ENCODE peak calls at places on chromosome 12, in four cellular contexts. H is nephron progenitor cell, F is AML-193, S is foreskin fibroblast. V is an unnamed sample.

GRCh38 chr12:12273291-12273957 is 6.6 kb upstream of the LRP6 start:
- DNase-seq in S (peak; percentile 53), H (no peak), F (no peak), V (no peak)

GRCh38 chr12:19882418-19882817 is 443.1 kb downstream of the AEBP2 start:
- DNase-seq in F (no peak), S (no peak), H (no peak), V (peak; percentile 30)

GRCh38 chr12:131049002-131049401 is 95.3 kb downstream of the ADGRD1 start:
- DNase-seq in H (no peak), S (no peak), F (no peak), V (no peak)

GRCh38 chr12:120194226-120194533 is 335 bp downstream of the GCN1 start:
- DNase-seq in H (no peak), F (no peak), S (no peak), V (no peak)

GRCh38 chr12:69239922-69240624 is 704 bp downstream of the CPSF6 start:
- DNase-seq in H (peak; percentile 67), F (peak; percentile 23), S (no peak), V (peak; percentile 47)

GRCh38 chr12:56071648-56072047 is 8.3 kb upstream of the ERBB3 start:
- DNase-seq in S (peak; percentile 30), H (no peak), F (no peak), V (no peak)

GRCh38 chr12:51631591-51631990 is 40.6 kb downstream of the SCN8A start:
- DNase-seq in H (no peak), F (no peak), S (peak; percentile 60), V (no peak)

GRCh38 chr12:31204995-31205582 is 120.9 kb downstream of the SINHCAF start:
- DNase-seq in S (peak; percentile 8), H (no peak), F (no peak), V (no peak)

V was measured in cardiac muscle cell.